ENCODE peak calls at places on chromosomes 12 and 14, in four cellular contexts. One of them, this sample, is unnamed.

GRCh38 chr12:58372298-58372697 is 430.9 kb downstream of the ATP23 start:
- DNase-seq in retina: no peak
- DNase-seq in Daoy: no peak
- DNase-seq in skeletal muscle cell: no peak
- DNase-seq in this sample: no peak

GRCh38 chr14:38646391-38646790 is 390.5 kb upstream of the CLEC14A start:
- DNase-seq in skeletal muscle cell: no peak
- DNase-seq in retina: no peak
- DNase-seq in Daoy: no peak
- DNase-seq in this sample: no peak

GRCh38 chr12:26374934-26375333 is 179.6 kb downstream of the SSPN start:
- DNase-seq in Daoy: no peak
- DNase-seq in retina: no peak
- DNase-seq in skeletal muscle cell: peak; percentile 25
- DNase-seq in this sample: no peak

GRCh38 chr12:130552483-130552996 is 163.6 kb downstream of the RIMBP2 start:
- DNase-seq in skeletal muscle cell: no peak
- DNase-seq in Daoy: peak; percentile 18
- DNase-seq in retina: no peak
- DNase-seq in this sample: no peak

GRCh38 chr12:82438356-82438755 is 80.0 kb downstream of the METTL25 start:
- DNase-seq in skeletal muscle cell: no peak
- DNase-seq in Daoy: no peak
- DNase-seq in retina: no peak
- DNase-seq in this sample: no peak

GRCh38 chr14:96626916-96627315 is 124.7 kb downstream of the PAPOLA start:
- DNase-seq in Daoy: peak; percentile 41
- DNase-seq in retina: no peak
- DNase-seq in skeletal muscle cell: no peak
- DNase-seq in this sample: no peak

GRCh38 chr14:77314043-77314442 is 6.6 kb downstream of the POMT2 start:
- DNase-seq in retina: no peak
- DNase-seq in Daoy: no peak
- DNase-seq in skeletal muscle cell: peak; percentile 90
- DNase-seq in this sample: no peak

GRCh38 chr14:63770187-63770807 is 42.4 kb upstream of the SGPP1 start:
- DNase-seq in Daoy: peak; percentile 35
- DNase-seq in retina: no peak
- DNase-seq in skeletal muscle cell: no peak
- DNase-seq in this sample: peak; percentile 65

GRCh38 chr12:2083561-2083960 is 30.8 kb downstream of the CACNA1C start:
- DNase-seq in retina: no peak
- DNase-seq in Daoy: no peak
- DNase-seq in skeletal muscle cell: peak; percentile 41
- DNase-seq in this sample: no peak

GRCh38 chr12:49583361-49584094 is 15.6 kb upstream of the MCRS1 start:
- DNase-seq in Daoy: no peak
- DNase-seq in skeletal muscle cell: peak; percentile 25
- DNase-seq in retina: no peak
- DNase-seq in this sample: no peak

This sample was measured in HAP-1.